ENCODE peak calls at places on chromosomes 6 and 20, in seven cellular contexts. H is adrenal gland, M is RWPE1, O is AG04449, F is bronchial epithelial cell, X is AG09319, P is choroid plexus epithelial cell. J is an unnamed sample.
A peak's percentile ranks its signal among the peaks of the same experiment; 100 is the strongest.

GRCh38 chr6:117485433-117485832 is 3.0 kb downstream of the DCBLD1 start:
- DNase-seq in H (no peak), M (no peak), O (no peak), F (no peak), X (no peak), P (no peak), J (no peak)

GRCh38 chr6:138371720-138372119 is 6.0 kb upstream of the SMIM28 start:
- DNase-seq in H (no peak), M (no peak), O (no peak), F (peak; percentile 41), X (no peak), P (peak; percentile 42), J (no peak)

GRCh38 chr20:12177657-12178293 is 260.1 kb downstream of the BTBD3 start:
- DNase-seq in H (no peak), M (no peak), O (no peak), F (no peak), X (no peak), P (no peak), J (no peak)

GRCh38 chr6:141048451-141048850 is 1084.3 kb upstream of the GJE1 start:
- DNase-seq in H (no peak), M (no peak), O (no peak), F (no peak), X (no peak), P (no peak), J (no peak)

GRCh38 chr20:49400904-49401303 is 81.6 kb downstream of the KCNB1 start:
- DNase-seq in H (no peak), M (no peak), O (peak; percentile 17), F (no peak), X (no peak), P (peak; percentile 81), J (no peak)

GRCh38 chr6:72553531-72554202 is 68.2 kb upstream of the KCNQ5 start:
- DNase-seq in H (no peak), M (peak; percentile 84), O (peak; percentile 56), F (peak; percentile 97), X (peak; percentile 71), P (peak; percentile 72), J (no peak)

GRCh38 chr6:20965915-20966314 is 431.7 kb downstream of the CDKAL1 start:
- DNase-seq in H (no peak), M (no peak), O (no peak), F (no peak), X (no peak), P (no peak), J (no peak)

GRCh38 chr20:45404438-45404837 is 3.7 kb upstream of the DBNDD2 start:
- DNase-seq in H (no peak), M (no peak), O (no peak), F (no peak), X (no peak), P (no peak), J (no peak)

GRCh38 chr6:131038612-131039344 is 24.3 kb downstream of the EPB41L2 start:
- DNase-seq in H (no peak), M (no peak), O (no peak), F (no peak), X (no peak), P (peak; percentile 58), J (no peak)

GRCh38 chr20:32485126-32485769 is 99.9 kb downstream of the NOL4L start:
- DNase-seq in H (peak; percentile 84), M (peak; percentile 80), O (peak; percentile 26), F (peak; percentile 69), X (peak; percentile 56), P (peak; percentile 91), J (peak; percentile 76)

DNA sequence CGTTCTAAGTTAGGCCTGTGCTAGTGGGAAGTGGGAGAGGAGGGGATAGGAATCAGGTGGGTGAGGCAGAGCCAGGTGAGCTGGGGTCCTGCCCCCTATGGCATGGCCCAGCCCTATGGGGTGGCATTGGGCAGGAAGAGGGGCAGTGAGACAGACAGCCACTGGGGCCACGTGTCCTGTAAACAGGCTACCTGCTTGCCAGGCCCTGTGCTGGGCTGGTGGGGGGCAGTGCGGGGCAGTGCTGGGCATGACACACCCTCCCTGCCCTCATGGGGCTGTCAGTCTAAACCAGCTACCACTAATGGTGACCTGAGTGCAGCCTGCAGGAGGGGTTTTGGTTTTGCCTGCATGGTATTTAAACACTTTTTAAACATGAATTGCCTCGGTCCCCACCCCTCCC is 10.1 kb upstream of the PMEPA1 start:
- DNase-seq in H (no peak), M (no peak), O (no peak), F (no peak), X (no peak), P (no peak), J (no peak)
- TF ChIP-seq CTCF in H (no peak), M (no peak), O (no peak), F (no peak), X (no peak), P (no peak), J (no peak)

DNA sequence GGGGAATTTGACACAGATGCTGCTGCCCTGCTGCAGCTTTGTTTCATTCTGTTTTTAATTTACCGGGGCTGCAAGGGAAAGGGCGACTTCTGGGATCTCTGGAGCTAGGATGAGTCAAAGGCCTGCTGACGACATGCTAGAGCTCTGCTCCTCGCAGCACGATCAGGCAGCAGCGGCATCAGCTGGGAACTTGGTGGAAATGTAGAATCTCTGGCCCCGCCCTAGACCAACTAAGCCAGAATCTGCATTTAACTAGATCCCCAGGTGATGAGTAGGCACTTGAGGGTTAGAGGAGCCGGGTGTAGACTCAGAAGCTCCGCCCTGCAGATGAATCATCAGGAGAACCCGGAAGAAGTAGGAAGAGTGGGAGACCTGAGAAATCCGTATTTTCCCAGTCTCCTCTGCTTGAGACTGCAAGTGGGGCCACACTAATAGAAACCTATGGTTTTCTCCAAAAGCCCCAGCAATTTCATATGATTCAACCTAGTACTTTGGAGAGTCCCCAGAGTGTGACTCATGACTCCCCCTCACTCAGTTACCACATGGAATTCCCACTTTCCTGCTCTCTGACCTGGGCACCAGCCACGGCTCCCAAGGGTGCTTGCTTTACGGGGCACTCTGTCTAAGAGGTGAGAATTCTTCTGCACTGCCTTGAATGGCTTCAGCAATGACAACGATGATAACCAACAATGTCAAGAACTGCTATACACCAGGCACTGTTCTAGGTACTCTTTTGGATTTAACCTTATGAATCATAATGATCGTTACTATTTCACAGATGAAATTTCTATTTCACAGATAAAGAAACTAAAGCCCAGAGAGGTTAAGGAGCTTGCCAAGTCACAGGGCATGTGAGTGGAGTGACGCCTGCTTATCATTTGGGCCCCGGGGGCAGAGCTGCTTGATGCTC is 18.1 kb downstream of the TUBB2B start:
- DNase-seq in H (no peak), M (peak; percentile 95), O (peak; percentile 88), F (peak; percentile 99), X (peak; percentile 96), P (peak; percentile 95), J (peak; percentile 54)
- TF ChIP-seq CTCF in H (no peak), M (peak; percentile 22), O (peak; percentile 30), F (peak; percentile 52), X (peak; percentile 51), P (peak; percentile 50), J (peak; percentile 20)

DNA sequence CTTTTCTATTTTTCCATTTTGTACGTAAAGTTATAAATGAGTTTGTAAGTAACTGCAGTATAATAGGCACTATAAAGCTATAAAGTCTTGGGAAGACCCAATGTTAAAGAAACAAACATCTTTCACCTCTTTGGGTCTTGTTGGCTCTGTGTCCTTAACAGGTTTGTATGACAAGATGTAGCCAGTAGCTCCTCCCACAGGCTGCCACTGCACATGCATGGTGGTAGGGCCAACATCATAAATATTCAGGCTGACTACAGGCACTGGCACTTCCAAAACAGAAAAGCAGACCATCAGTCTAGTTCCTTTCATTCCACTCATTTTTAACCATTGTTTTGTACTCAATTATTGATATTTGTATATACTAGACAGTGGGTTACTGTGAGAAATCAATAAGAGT is 59.9 kb downstream of the COL12A1 start:
- DNase-seq in H (no peak), M (no peak), O (no peak), F (no peak), X (no peak), P (no peak), J (no peak)
- TF ChIP-seq CTCF in H (no peak), M (no peak), O (no peak), F (no peak), X (no peak), P (no peak), J (no peak)

DNA sequence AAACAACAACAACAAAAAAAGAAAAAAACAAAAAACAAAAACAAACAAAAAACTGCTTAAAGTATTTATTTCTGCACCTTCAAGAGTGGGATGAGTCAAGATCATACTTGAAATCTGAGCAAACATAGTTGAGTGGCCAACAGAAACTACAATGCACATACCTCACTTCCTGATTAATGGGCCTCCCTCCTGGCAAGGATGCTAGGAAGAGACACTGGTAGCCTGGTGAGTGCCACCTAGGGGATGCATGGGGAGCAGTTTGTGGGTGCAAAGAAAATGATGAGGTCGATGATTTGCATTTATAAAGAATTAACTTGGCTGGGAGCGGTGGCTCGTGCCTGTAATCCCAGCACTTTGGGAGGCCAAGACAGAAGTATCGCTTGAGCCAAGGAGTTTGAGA is 808.1 kb downstream of the MAFB start:
- DNase-seq in H (no peak), M (peak; percentile 54), O (no peak), F (peak; percentile 87), X (no peak), P (peak; percentile 47), J (no peak)
- TF ChIP-seq CTCF in H (no peak), M (no peak), O (no peak), F (peak; percentile 56), X (no peak), P (peak; percentile 45), J (no peak)

GRCh38 chr6:85118233-85118632 is 331.6 kb upstream of the NT5E start:
- DNase-seq in H (no peak), M (no peak), O (no peak), F (no peak), X (no peak), P (no peak), J (no peak)
- TF ChIP-seq CTCF in H (no peak), M (no peak), O (no peak), F (no peak), X (no peak), P (peak; percentile 26), J (no peak)